ENCODE peak calls at places on chromosomes 5 and 9, in six cellular contexts. H is activated CD4-positive, alpha-beta T cell treated with anti-CD3 and anti-CD28 coated beads for 48 hours; M is fibroblast of the conjunctiva; E is NCI-H1092 treated with DMSO at 0.1 percent for 48 hours; G is GM23248; F is T1000. Y is an unnamed sample.

GRCh38 chr9:131266301-131267229 is 9.7 kb downstream of the FAM78A start:
- DNase-seq in M (no peak), E (no peak), H (peak; percentile 73), F (no peak), G (no peak), Y (no peak)

GRCh38 chr9:130117816-130118632 is 54.2 kb upstream of the NCS1 start:
- DNase-seq in M (no peak), G (peak; percentile 94), F (no peak), E (no peak), H (no peak), Y (peak; percentile 28)

GRCh38 chr5:8417316-8418048 is 548.5 kb downstream of the MTRR start:
- DNase-seq in F (no peak), G (no peak), M (no peak), E (no peak), H (no peak), Y (no peak)

GRCh38 chr9:14593406-14593805 is 99.8 kb downstream of the ZDHHC21 start:
- DNase-seq in G (no peak), M (no peak), H (no peak), F (no peak), E (no peak), Y (no peak)

GRCh38 chr5:159100022-159100927 is 559 bp upstream of the EBF1 start:
- DNase-seq in E (peak; percentile 95), G (peak; percentile 97), H (peak; percentile 88), F (peak; percentile 79), M (peak; percentile 97), Y (peak; percentile 85)

GRCh38 chr9:96674914-96675538 is 19.9 kb upstream of the PRXL2C start:
- DNase-seq in E (no peak), F (no peak), H (no peak), M (peak; percentile 34), G (peak; percentile 74), Y (no peak)

GRCh38 chr9:130847306-130848217 is 12.5 kb downstream of the ABL1 start:
- DNase-seq in M (peak; percentile 99), F (peak; percentile 72), G (peak; percentile 99), H (no peak), E (no peak), Y (peak; percentile 100)

GRCh38 chr5:153565822-153566221 is 75.4 kb downstream of the GRIA1 start:
- DNase-seq in F (no peak), H (no peak), M (peak; percentile 68), G (peak; percentile 90), E (no peak), Y (peak; percentile 65)

GRCh38 chr9:18331808-18332209 is 142.1 kb upstream of the ADAMTSL1 start:
- DNase-seq in M (no peak), F (no peak), G (no peak), H (no peak), E (peak; percentile 89), Y (no peak)

GRCh38 chr5:131795879-131796792 is 681 bp downstream of the FNIP1 start:
- DNase-seq in M (peak; percentile 8), G (peak; percentile 91), E (peak; percentile 22), H (peak; percentile 52), F (no peak), Y (no peak)

GRCh38 chr5:179577286-179577960 is 27.1 kb downstream of the RUFY1 start:
- DNase-seq in H (no peak), F (no peak), E (no peak), M (no peak), G (no peak), Y (no peak)

GRCh38 chr5:126499742-126500396 is 76.7 kb downstream of the GRAMD2B start:
- DNase-seq in E (no peak), G (peak; percentile 41), H (peak; percentile 13), F (no peak), M (no peak), Y (no peak)

GRCh38 chr9:128276574-128277270 is 646 bp downstream of the SWI5 start:
- DNase-seq in M (no peak), G (peak; percentile 67), F (no peak), E (peak; percentile 22), H (peak; percentile 28), Y (no peak)

GRCh38 chr5:169416583-169417196 is 115.8 kb upstream of the SLIT3 start:
- DNase-seq in H (no peak), G (peak; percentile 100), E (no peak), M (peak; percentile 96), F (peak; percentile 80), Y (peak; percentile 98)

GRCh38 chr5:5950658-5951057 is 427.7 kb downstream of the MED10 start:
- DNase-seq in G (no peak), F (no peak), M (no peak), E (no peak), H (no peak), Y (no peak)

GRCh38 chr5:11329676-11330075 is 568.6 kb upstream of the DAP start:
- DNase-seq in E (no peak), G (no peak), M (no peak), F (no peak), H (no peak), Y (no peak)

GRCh38 chr9:123399803-123400378 is 43.9 kb downstream of the CRB2 start:
- DNase-seq in F (no peak), E (no peak), H (peak; percentile 57), G (peak; percentile 20), M (no peak), Y (no peak)

GRCh38 chr9:12716823-12717222 is 23.6 kb downstream of the TYRP1 start:
- DNase-seq in E (no peak), F (no peak), H (no peak), M (no peak), G (peak; percentile 8), Y (no peak)

GRCh38 chr5:172795401-172795977 is 24.5 kb upstream of the DUSP1 start:
- DNase-seq in M (peak; percentile 100), F (peak; percentile 59), H (no peak), E (no peak), G (peak; percentile 97), Y (peak; percentile 100)

GRCh38 chr9:137232101-137232500 is 1.4 kb downstream of the SLC34A3 start:
- DNase-seq in M (no peak), F (no peak), E (no peak), H (no peak), G (no peak), Y (no peak)

GRCh38 chr5:179613460-179614071 is 9.9 kb downstream of the HNRNPH1 start:
- DNase-seq in M (no peak), F (no peak), G (no peak), E (no peak), H (peak; percentile 28), Y (no peak)

GRCh38 chr5:389197-389821 is 53.7 kb upstream of the EXOC3 start:
- DNase-seq in E (no peak), H (no peak), G (no peak), M (no peak), F (no peak), Y (no peak)

GRCh38 chr5:152542741-152543140 is 137.7 kb upstream of the NMUR2 start:
- DNase-seq in F (no peak), M (no peak), G (peak; percentile 43), H (no peak), E (no peak), Y (no peak)

GRCh38 chr9:121881920-121882500 is 211.1 kb downstream of the TTLL11 start:
- DNase-seq in F (no peak), M (no peak), G (no peak), H (no peak), E (peak; percentile 13), Y (no peak)

GRCh38 chr5:2017540-2018389 is 135.0 kb upstream of the IRX4 start:
- DNase-seq in E (no peak), F (no peak), G (peak; percentile 34), H (peak; percentile 57), M (no peak), Y (no peak)

GRCh38 chr9:95213102-95213501 is 104.4 kb downstream of the FANCC start:
- DNase-seq in F (no peak), H (no peak), G (no peak), M (no peak), E (no peak), Y (no peak)

GRCh38 chr9:14895806-14896205 is 14.4 kb downstream of the FREM1 start:
- DNase-seq in H (no peak), E (no peak), M (peak; percentile 47), G (peak; percentile 57), F (no peak), Y (peak; percentile 26)

Y was measured in skeletal muscle cell.